ENCODE peak calls at places on chromosome 14, in five cellular contexts. L, J, P, Q and W are unnamed samples.

GRCh38 chr14:26621366-26621765 is 23.5 kb upstream of the NOVA1 start:
- DNase-seq in L (no peak), J (no peak), P (no peak), Q (no peak), W (peak)

GRCh38 chr14:95815226-95815690 is 61.4 kb upstream of the TUNAR start:
- DNase-seq in L (no peak), J (no peak), P (no peak), Q (no peak), W (no peak)

GRCh38 chr14:47675489-47676300 is at the start of gene MDGA2:
- DNase-seq in L (peak), J (peak), P (no peak), Q (no peak), W (no peak)

GRCh38 chr14:86321151-86321550 is 791.2 kb downstream of the FLRT2 start:
- DNase-seq in L (no peak), J (peak), P (no peak), Q (no peak), W (peak)

GRCh38 chr14:105374389-105374788 is 23.9 kb upstream of the TEX22 start:
- DNase-seq in L (no peak), J (no peak), P (no peak), Q (no peak), W (no peak)

GRCh38 chr14:85402546-85403162 is 127.3 kb upstream of the FLRT2 start:
- DNase-seq in L (no peak), J (peak), P (no peak), Q (no peak), W (no peak)

GRCh38 chr14:64725360-64725815 is 21.2 kb downstream of the PLEKHG3 start:
- DNase-seq in L (peak), J (no peak), P (no peak), Q (no peak), W (no peak)

GRCh38 chr14:63282997-63283396 is 35.7 kb downstream of the GPHB5 start:
- DNase-seq in L (no peak), J (no peak), P (no peak), Q (no peak), W (no peak)

GRCh38 chr14:73764881-73765280 is 50.7 kb upstream of the PNMA1 start:
- DNase-seq in L (no peak), J (no peak), P (no peak), Q (no peak), W (no peak)

GRCh38 chr14:63896278-63896720 is 43.5 kb downstream of the SYNE2 start:
- DNase-seq in L (no peak), J (peak), P (no peak), Q (no peak), W (peak)

GRCh38 chr14:94404561-94404960 is 16.2 kb upstream of the SERPINA1 start:
- DNase-seq in L (no peak), J (no peak), P (no peak), Q (no peak), W (no peak)

GRCh38 chr14:26984318-26985177 is 386.7 kb upstream of the NOVA1 start:
- DNase-seq in L (peak), J (peak), P (no peak), Q (peak), W (peak)

GRCh38 chr14:68911594-68912227 is 67.4 kb downstream of the ACTN1 start:
- DNase-seq in L (peak), J (peak), P (peak), Q (peak), W (peak)

GRCh38 chr14:59301354-59301753 is 112.9 kb downstream of the DAAM1 start:
- DNase-seq in L (no peak), J (no peak), P (no peak), Q (no peak), W (no peak)

GRCh38 chr14:77088219-77088618 is 9.8 kb upstream of the CIPC start:
- DNase-seq in L (no peak), J (no peak), P (no peak), Q (peak), W (no peak)

GRCh38 chr14:77950371-77950770 is 150.5 kb downstream of the ADCK1 start:
- DNase-seq in L (no peak), J (peak), P (no peak), Q (no peak), W (peak)

GRCh38 chr14:78088941-78089340 is 81.2 kb upstream of the NRXN3 start:
- DNase-seq in L (no peak), J (no peak), P (no peak), Q (no peak), W (no peak)

GRCh38 chr14:56760164-56760914 is 49.9 kb downstream of the OTX2 start:
- DNase-seq in L (peak), J (no peak), P (no peak), Q (no peak), W (no peak)

GRCh38 chr14:106436310-106436905 is 910.0 kb downstream of the TMEM121 start:
- DNase-seq in L (no peak), J (no peak), P (peak), Q (no peak), W (no peak)

GRCh38 chr14:88584451-88584850 is 21.6 kb downstream of the ZC3H14 start:
- DNase-seq in L (no peak), J (no peak), P (no peak), Q (no peak), W (no peak)

GRCh38 chr14:105863296-105864108 is 337.1 kb downstream of the TMEM121 start:
- DNase-seq in L (no peak), J (no peak), P (no peak), Q (peak), W (no peak)

GRCh38 chr14:44463386-44464004 is 43.6 kb downstream of the FSCB start:
- DNase-seq in L (no peak), J (no peak), P (no peak), Q (no peak), W (no peak)

GRCh38 chr14:54933006-54933405 is 30.4 kb upstream of the GCH1 start:
- DNase-seq in L (no peak), J (no peak), P (no peak), Q (no peak), W (no peak)

GRCh38 chr14:104844306-104845032 is 20.6 kb upstream of the CEP170B start:
- DNase-seq in L (peak), J (no peak), P (no peak), Q (no peak), W (no peak)

GRCh38 chr14:21428930-21429329 is 27.0 kb downstream of the CHD8 start:
- DNase-seq in L (no peak), J (peak), P (no peak), Q (no peak), W (no peak)

GRCh38 chr14:57816568-57817284 is 49.2 kb downstream of the SLC35F4 start:
- DNase-seq in L (no peak), J (peak), P (no peak), Q (no peak), W (no peak)

GRCh38 chr14:88005978-88006851 is 1.3 kb downstream of the GPR65 start:
- DNase-seq in L (no peak), J (no peak), P (peak), Q (no peak), W (no peak)

GRCh38 chr14:51993274-51993673 is 3.9 kb downstream of the RTRAF start:
- DNase-seq in L (no peak), J (no peak), P (no peak), Q (no peak), W (no peak)

GRCh38 chr14:105018414-105018813 is 2.5 kb downstream of the CDCA4 start:
- DNase-seq in L (no peak), J (no peak), P (no peak), Q (no peak), W (no peak)

GRCh38 chr14:24307575-24308341 is at the start of gene CIDEB:
- DNase-seq in L (peak), J (peak), P (peak), Q (peak), W (peak)

GRCh38 chr14:64726585-64726890 is 22.3 kb downstream of the PLEKHG3 start:
- DNase-seq in L (no peak), J (peak), P (peak), Q (no peak), W (peak)

GRCh38 chr14:90513151-90514014 is 116.6 kb downstream of the CALM1 start:
- DNase-seq in L (peak), J (peak), P (no peak), Q (peak), W (no peak)

GRCh38 chr14:53850714-53851296 is 105.8 kb downstream of the BMP4 start:
- DNase-seq in L (no peak), J (peak), P (no peak), Q (no peak), W (peak)

GRCh38 chr14:33647385-33647786 is 303.5 kb downstream of the EGLN3 start:
- DNase-seq in L (no peak), J (peak), P (no peak), Q (no peak), W (peak)

GRCh38 chr14:89386214-89386886 is 30.7 kb downstream of the FOXN3 start:
- DNase-seq in L (no peak), J (peak), P (no peak), Q (no peak), W (no peak)

GRCh38 chr14:74517731-74518130 is 24.2 kb downstream of the ISCA2 start:
- DNase-seq in L (no peak), J (no peak), P (no peak), Q (no peak), W (no peak)

GRCh38 chr14:80536456-80536855 is 325.2 kb upstream of the DIO2 start:
- DNase-seq in L (no peak), J (no peak), P (no peak), Q (no peak), W (no peak)

GRCh38 chr14:62234849-62235248 is 472.6 kb downstream of the SNAPC1 start:
- DNase-seq in L (no peak), J (no peak), P (no peak), Q (no peak), W (no peak)

GRCh38 chr14:63134801-63135200 is 69.4 kb upstream of the RHOJ start:
- DNase-seq in L (no peak), J (peak), P (no peak), Q (no peak), W (peak)